ENCODE peak calls at places on chromosomes 3 and 15, in six cellular contexts. Q is NCI-H460, L is mucosa of gallbladder, T is MCF 10A, W is T-helper 2 cell, Y is nephron progenitor cell. I is an unnamed sample.

GRCh38 chr15:90031231-90031791 is 30.2 kb downstream of the ZNF710 start:
- DNase-seq in Q (no peak), L (no peak), T (peak; percentile 23), W (peak; percentile 9), Y (no peak), I (no peak)

GRCh38 chr15:26376243-26376642 is 396.6 kb downstream of the GABRB3 start:
- DNase-seq in Q (no peak), L (no peak), T (no peak), W (no peak), Y (no peak), I (no peak)

GRCh38 chr3:4656059-4656458 is 162.9 kb downstream of the ITPR1 start:
- DNase-seq in Q (peak; percentile 67), L (peak; percentile 44), T (peak; percentile 71), W (no peak), Y (peak; percentile 58), I (peak; percentile 15)

GRCh38 chr15:96462768-96463167 is 132.3 kb downstream of the NR2F2 start:
- DNase-seq in Q (no peak), L (no peak), T (no peak), W (no peak), Y (no peak), I (no peak)

GRCh38 chr3:61894988-61895935 is 333.9 kb downstream of the PTPRG start:
- DNase-seq in Q (peak; percentile 3), L (peak; percentile 87), T (peak; percentile 98), W (no peak), Y (no peak), I (peak; percentile 72)

GRCh38 chr15:59879506-59879905 is 124.6 kb upstream of the FOXB1 start:
- DNase-seq in Q (no peak), L (no peak), T (peak; percentile 89), W (no peak), Y (no peak), I (no peak)

GRCh38 chr3:2300938-2301337 is 202.3 kb downstream of the CNTN4 start:
- DNase-seq in Q (no peak), L (no peak), T (no peak), W (no peak), Y (no peak), I (no peak)

GRCh38 chr3:149512073-149512782 is 37.7 kb downstream of the TM4SF4 start:
- DNase-seq in Q (peak; percentile 65), L (peak; percentile 64), T (peak; percentile 67), W (no peak), Y (peak; percentile 69), I (peak; percentile 73)

GRCh38 chr3:60953406-60953805 is 297.8 kb downstream of the FHIT start:
- DNase-seq in Q (no peak), L (no peak), T (peak; percentile 51), W (no peak), Y (no peak), I (no peak)

GRCh38 chr3:55270976-55271375 is 216.1 kb downstream of the WNT5A start:
- DNase-seq in Q (no peak), L (no peak), T (no peak), W (no peak), Y (no peak), I (no peak)

GRCh38 chr3:133699467-133699866 is 37.7 kb upstream of the TOPBP1 start:
- DNase-seq in Q (no peak), L (no peak), T (no peak), W (no peak), Y (no peak), I (no peak)

GRCh38 chr15:100516592-100517489 is 11.9 kb downstream of the CERS3 start:
- DNase-seq in Q (no peak), L (no peak), T (no peak), W (no peak), Y (no peak), I (peak; percentile 8)

GRCh38 chr15:57112178-57112577 is 193.7 kb downstream of the TCF12 start:
- DNase-seq in Q (no peak), L (no peak), T (no peak), W (no peak), Y (peak; percentile 35), I (no peak)

GRCh38 chr3:172536505-172536904 is 13.3 kb upstream of the TNFSF10 start:
- DNase-seq in Q (no peak), L (no peak), T (no peak), W (no peak), Y (no peak), I (no peak)

GRCh38 chr3:151320131-151320530 is 3.5 kb upstream of the GPR87 start:
- DNase-seq in Q (no peak), L (no peak), T (peak; percentile 69), W (no peak), Y (no peak), I (no peak)

GRCh38 chr3:154122096-154122911 is 1.1 kb downstream of the ARHGEF26 start:
- DNase-seq in Q (no peak), L (no peak), T (no peak), W (no peak), Y (peak; percentile 41), I (peak; percentile 34)

GRCh38 chr3:9298236-9298635 is 48.8 kb upstream of the SRGAP3 start:
- DNase-seq in Q (no peak), L (no peak), T (no peak), W (no peak), Y (no peak), I (no peak)

GRCh38 chr3:46383211-46383945 is 12.6 kb downstream of the CCR5 start:
- DNase-seq in Q (no peak), L (no peak), T (no peak), W (no peak), Y (no peak), I (peak; percentile 40)

GRCh38 chr3:47016934-47017435 is 37.5 kb downstream of the NBEAL2 start:
- DNase-seq in Q (no peak), L (no peak), T (peak; percentile 36), W (peak; percentile 31), Y (no peak), I (no peak)

GRCh38 chr3:12574656-12575055 is 17.8 kb downstream of the MKRN2 start:
- DNase-seq in Q (no peak), L (no peak), T (no peak), W (no peak), Y (no peak), I (no peak)

GRCh38 chr3:98977520-98977919 is 76.0 kb upstream of the DCBLD2 start:
- DNase-seq in Q (peak; percentile 77), L (no peak), T (peak; percentile 76), W (no peak), Y (no peak), I (no peak)

GRCh38 chr3:172210355-172210754 is 171.0 kb downstream of the FNDC3B start:
- DNase-seq in Q (no peak), L (no peak), T (peak; percentile 33), W (no peak), Y (no peak), I (no peak)

GRCh38 chr3:181622365-181622764 is 89.4 kb upstream of the SOX2 start:
- DNase-seq in Q (no peak), L (no peak), T (peak; percentile 50), W (no peak), Y (no peak), I (no peak)

GRCh38 chr3:152321321-152321720 is 52.6 kb downstream of the MBNL1 start:
- DNase-seq in Q (no peak), L (no peak), T (no peak), W (no peak), Y (no peak), I (no peak)

GRCh38 chr15:92725171-92725570 is 69.6 kb upstream of the FAM174B start:
- DNase-seq in Q (no peak), L (no peak), T (no peak), W (no peak), Y (no peak), I (no peak)

GRCh38 chr3:123559040-123559861 is 25.6 kb downstream of the HACD2 start:
- DNase-seq in Q (peak; percentile 40), L (peak; percentile 28), T (peak; percentile 57), W (peak; percentile 20), Y (peak; percentile 36), I (no peak)

GRCh38 chr15:39833515-39833981 is 50.9 kb upstream of the FSIP1 start:
- DNase-seq in Q (no peak), L (no peak), T (peak; percentile 5), W (no peak), Y (no peak), I (no peak)

GRCh38 chr3:12797124-12797891 is 828 bp downstream of the CAND2 start:
- DNase-seq in Q (no peak), L (no peak), T (no peak), W (no peak), Y (no peak), I (peak; percentile 14)

GRCh38 chr15:62120776-62121175 is 44.3 kb downstream of the C2CD4B start:
- DNase-seq in Q (no peak), L (no peak), T (no peak), W (no peak), Y (no peak), I (no peak)

GRCh38 chr3:14274999-14275961 is 96.7 kb downstream of the LSM3 start:
- DNase-seq in Q (no peak), L (no peak), T (peak; percentile 43), W (no peak), Y (no peak), I (no peak)